ENCODE peak calls at places on chromosomes 12 and 14, in nine cellular contexts. J is psoas muscle, U is foreskin fibroblast, Q is AG04449, G is lower lobe of right lung, M is lower leg skin, C is PC-9, P is ovary, O is MM.1S. R is an unnamed sample.

GRCh38 chr12:643478-644292 is 19.6 kb downstream of the NINJ2 start:
- DNase-seq in G (peak), M (no peak), C (peak), Q (no peak), O (no peak), P (no peak), J (peak), U (no peak), R (no peak)

GRCh38 chr12:62750941-62751843 is 183.8 kb downstream of the PPM1H start:
- DNase-seq in C (no peak), U (no peak), J (no peak), G (no peak), M (no peak), O (no peak), P (no peak), Q (no peak), R (no peak)

GRCh38 chr12:132837693-132838463 is 9.2 kb upstream of the GOLGA3 start:
- DNase-seq in M (no peak), P (peak), C (no peak), J (peak), G (no peak), O (no peak), U (peak), Q (no peak), R (no peak)

GRCh38 chr12:5965950-5966383 is 20.9 kb upstream of the ANO2 start:
- DNase-seq in C (peak), M (no peak), G (peak), U (peak), Q (no peak), J (no peak), O (peak), P (no peak), R (no peak)

GRCh38 chr14:99273025-99273723 is 1.2 kb upstream of the BCL11B start:
- DNase-seq in J (no peak), O (no peak), G (no peak), C (no peak), M (peak), Q (no peak), P (no peak), U (no peak), R (no peak)

GRCh38 chr12:47828967-47829482 is 9.3 kb upstream of the HDAC7 start:
- DNase-seq in J (peak), M (peak), C (peak), G (peak), P (peak), U (peak), Q (no peak), O (no peak), R (no peak)

GRCh38 chr12:46361667-46362034 is 10.9 kb downstream of the SLC38A2 start:
- DNase-seq in C (no peak), U (no peak), G (no peak), Q (no peak), O (peak), M (no peak), P (no peak), J (no peak), R (no peak)

GRCh38 chr12:111775205-111776193 is 8.8 kb downstream of the ALDH2 start:
- DNase-seq in P (peak), M (peak), Q (no peak), U (no peak), O (no peak), J (peak), G (peak), C (no peak), R (peak)

GRCh38 chr12:86838709-86839108 is 582.5 kb upstream of the MGAT4C start:
- DNase-seq in Q (no peak), O (no peak), U (no peak), J (no peak), M (no peak), P (no peak), G (no peak), C (no peak), R (no peak)

GRCh38 chr12:6899837-6900519 is 4.6 kb upstream of the LRRC23 start:
- DNase-seq in Q (no peak), O (no peak), P (no peak), U (no peak), G (peak), M (peak), C (no peak), J (no peak), R (no peak)

GRCh38 chr14:71591929-71592328 is 340.3 kb upstream of the RGS6 start:
- DNase-seq in C (no peak), O (peak), G (no peak), U (peak), J (no peak), P (no peak), Q (peak), M (no peak), R (no peak)

DNA sequence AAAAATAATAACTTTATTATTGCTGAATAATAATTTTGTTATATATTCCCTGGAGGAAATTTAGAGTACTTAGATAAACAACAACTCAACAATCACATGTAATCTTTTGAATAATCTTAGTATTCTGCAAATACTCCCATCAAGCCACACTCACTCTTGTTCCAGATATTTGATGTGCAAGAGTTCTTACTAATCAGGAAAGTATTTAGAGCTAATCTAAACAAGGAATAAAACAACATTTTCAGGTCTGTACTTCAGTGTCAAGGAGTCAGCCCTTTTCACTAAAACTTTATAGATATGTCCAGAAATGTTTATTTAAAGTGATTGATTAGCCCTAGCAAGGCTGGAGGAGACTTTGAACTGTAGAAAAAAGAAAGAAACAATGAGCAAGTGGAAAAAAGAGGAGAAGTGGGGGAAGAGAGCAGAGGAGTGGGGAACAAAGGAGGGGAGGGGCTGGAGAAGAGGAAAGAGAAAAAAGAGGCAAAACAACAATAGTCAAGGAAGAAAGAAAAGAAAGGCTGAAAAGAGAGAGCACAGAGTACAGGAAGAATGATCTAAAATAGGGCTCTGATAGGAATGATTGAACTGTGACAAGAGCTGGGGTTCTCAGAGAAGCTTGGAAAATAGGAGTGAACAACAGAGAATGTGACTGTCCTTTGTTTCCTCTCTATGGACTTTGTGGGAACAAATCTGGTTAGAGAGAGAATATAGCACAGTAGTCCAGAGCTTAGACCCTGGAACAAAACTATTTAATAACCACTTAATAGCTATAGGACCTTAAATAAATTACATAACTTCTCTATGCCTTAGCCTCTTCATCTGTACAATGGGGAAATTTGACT is 238.7 kb downstream of the AKAP6 start:
- DNase-seq in C (no peak), P (no peak), G (no peak), Q (no peak), M (no peak), U (peak), O (no peak), J (no peak), R (no peak)
- TF ChIP-seq CTCF in C (no peak), P (no peak), G (no peak), Q (no peak), M (no peak), U (no peak), O (no peak), J (no peak), R (no peak)

GRCh38 chr14:38578278-38578681 is 322.4 kb upstream of the CLEC14A start:
- DNase-seq in M (no peak), G (no peak), O (no peak), Q (peak), P (no peak), C (no peak), U (no peak), J (no peak), R (no peak)
- H3K4me3 ChIP-seq in M (no peak), G (no peak), O (no peak), Q (no peak), P (no peak), C (no peak), U (no peak), J (no peak), R (no peak)

DNA sequence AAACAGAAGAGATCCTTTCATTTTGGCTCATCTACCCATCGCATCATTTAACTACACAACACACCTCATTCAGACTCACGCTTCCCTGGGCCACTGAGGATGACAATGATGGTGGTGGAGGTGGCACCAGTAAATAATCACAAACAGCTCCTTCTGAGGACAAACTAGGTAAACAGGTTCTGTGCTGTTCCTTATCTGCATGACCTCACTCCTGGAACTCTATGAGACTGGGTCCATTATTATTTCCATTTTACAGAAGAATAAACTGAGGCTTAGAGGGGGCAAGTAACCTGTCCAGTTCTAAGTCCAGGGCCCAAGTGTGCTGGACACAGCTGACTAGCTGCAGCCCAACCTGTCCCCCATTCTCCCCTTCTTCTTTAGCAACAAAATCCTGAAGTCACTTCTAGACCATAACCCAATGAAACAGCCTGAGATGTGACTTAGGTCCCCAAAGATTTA is 50.4 kb downstream of the ITPK1 start:
- DNase-seq in O (no peak), M (no peak), U (no peak), Q (no peak), G (no peak), P (no peak), C (no peak), J (no peak), R (no peak)
- TF ChIP-seq CTCF in O (no peak), M (no peak), U (no peak), Q (no peak), G (no peak), P (no peak), C (no peak), J (no peak), R (no peak)

GRCh38 chr14:92322516-92322915 is 449 bp upstream of the SLC24A4 start:
- DNase-seq in Q (no peak), O (no peak), M (no peak), C (no peak), P (no peak), U (no peak), J (no peak), G (no peak), R (no peak)
- H3K4me3 ChIP-seq in Q (no peak), O (no peak), M (no peak), C (no peak), P (no peak), U (no peak), J (peak), G (peak), R (no peak)

GRCh38 chr12:3035815-3036702 is 41.1 kb upstream of the TSPAN9 start:
- DNase-seq in M (no peak), G (no peak), P (no peak), O (no peak), Q (no peak), U (no peak), C (no peak), J (no peak), R (no peak)
- TF ChIP-seq CTCF in M (no peak), G (no peak), P (no peak), O (no peak), Q (peak), U (peak), C (peak), J (no peak), R (peak)

DNA sequence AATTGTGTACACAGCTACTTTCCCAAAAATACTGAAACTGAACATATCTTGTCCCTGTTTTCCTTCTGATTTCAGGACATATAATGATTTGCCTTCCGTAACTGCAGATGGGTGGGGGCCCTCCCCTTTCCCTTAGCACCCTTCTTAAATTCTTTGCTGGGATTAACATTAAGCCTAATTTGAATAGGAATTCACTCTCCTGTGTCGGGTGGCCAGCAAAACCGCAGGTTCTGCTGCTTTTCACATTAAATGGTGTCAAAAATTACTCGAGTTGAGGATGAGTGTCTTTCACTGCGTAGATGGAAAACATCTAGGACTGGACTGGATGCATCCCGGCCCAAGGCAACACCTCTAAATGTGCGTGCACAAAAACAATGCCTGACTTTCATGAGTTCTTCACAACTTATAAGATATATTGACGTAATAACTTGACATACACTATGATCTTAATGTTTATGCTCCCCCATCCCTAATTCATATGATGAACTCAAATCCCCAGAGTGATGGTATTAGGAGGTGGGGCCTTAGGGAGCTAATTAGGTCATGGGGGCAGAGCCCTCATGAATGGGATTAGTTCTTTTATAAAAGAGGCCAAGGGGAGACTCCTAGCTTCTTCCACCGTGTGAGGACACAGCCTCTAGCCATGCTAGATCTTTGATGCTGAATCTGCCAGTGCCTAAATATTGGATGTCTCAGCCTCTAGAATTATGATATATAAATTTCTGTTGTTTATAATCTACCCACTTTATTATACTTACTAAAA is 158.2 kb downstream of the AEBP2 start:
- DNase-seq in Q (no peak), G (no peak), J (no peak), O (no peak), C (no peak), M (no peak), P (no peak), U (no peak), R (no peak)
- H3K4me3 ChIP-seq in Q (no peak), G (no peak), J (no peak), O (no peak), C (no peak), M (no peak), P (no peak), U (no peak), R (no peak)

GRCh38 chr14:73211251-73211650 is 26.1 kb upstream of the PAPLN start:
- DNase-seq in J (no peak), U (no peak), Q (no peak), G (no peak), C (no peak), O (no peak), P (no peak), M (no peak), R (no peak)
- TF ChIP-seq CTCF in J (no peak), U (no peak), Q (no peak), G (no peak), C (no peak), O (no peak), P (no peak), M (no peak), R (no peak)